ENCODE peak calls at places on chromosomes 4 and X, in ten cellular contexts. Z is heart right ventricle; X is NB4; C is Calu3; K is PC-3; N is sigmoid colon; V is MM.1S; M is AG09309; Y is mammary epithelial cell; R is CD4-positive, alpha-beta T cell. D is an unnamed sample.

GRCh38 chrX:134849390-134849789 is 141.4 kb upstream of the SMIM10 start:
- DNase-seq in Z (no peak), X (no peak), C (no peak), K (peak), N (no peak), V (no peak), M (peak), Y (peak), R (no peak), D (no peak)

GRCh38 chrX:45806410-45807121 is 605.9 kb upstream of the DIPK2B start:
- DNase-seq in Z (no peak), X (peak), C (no peak), K (no peak), N (no peak), V (no peak), M (peak), Y (peak), R (no peak), D (no peak)

GRCh38 chr4:31156221-31156620 is 436.1 kb downstream of the PCDH7 start:
- DNase-seq in Z (no peak), X (no peak), C (no peak), K (no peak), N (no peak), V (no peak), M (no peak), Y (no peak), R (no peak), D (no peak)

GRCh38 chr4:173490817-173491518 is 39.1 kb downstream of the HAND2 start:
- DNase-seq in Z (no peak), X (peak), C (peak), K (peak), N (no peak), V (no peak), M (no peak), Y (peak), R (no peak), D (no peak)

GRCh38 chr4:147453561-147454141 is 27.2 kb upstream of the EDNRA start:
- DNase-seq in Z (no peak), X (no peak), C (peak), K (peak), N (no peak), V (no peak), M (no peak), Y (peak), R (no peak), D (no peak)

GRCh38 chrX:2576793-2577192 is 76.0 kb upstream of the DHRSX start:
- DNase-seq in Z (no peak), X (no peak), C (no peak), K (peak), N (no peak), V (no peak), M (no peak), Y (peak), R (no peak), D (no peak)

GRCh38 chr4:89528525-89529133 is 221.0 kb upstream of the GPRIN3 start:
- DNase-seq in Z (no peak), X (no peak), C (no peak), K (no peak), N (no peak), V (no peak), M (no peak), Y (no peak), R (no peak), D (no peak)

GRCh38 chr4:155900402-155900801 is 3.1 kb upstream of the TDO2 start:
- DNase-seq in Z (no peak), X (no peak), C (no peak), K (peak), N (no peak), V (peak), M (peak), Y (peak), R (no peak), D (no peak)

GRCh38 chr4:80307183-80307735 is 28.3 kb upstream of the CFAP299 start:
- DNase-seq in Z (no peak), X (no peak), C (no peak), K (no peak), N (no peak), V (no peak), M (peak), Y (peak), R (no peak), D (no peak)

GRCh38 chrX:79081895-79082512 is 62.5 kb upstream of the GPR174 start:
- DNase-seq in Z (no peak), X (peak), C (peak), K (peak), N (no peak), V (peak), M (peak), Y (peak), R (no peak), D (no peak)

GRCh38 chrX:24672701-24673190 is 21.0 kb upstream of the POLA1 start:
- DNase-seq in Z (no peak), X (no peak), C (peak), K (no peak), N (no peak), V (no peak), M (no peak), Y (no peak), R (no peak), D (no peak)

GRCh38 chr4:152045781-152046571 is 285.2 kb upstream of the GATB start:
- DNase-seq in Z (peak), X (no peak), C (peak), K (no peak), N (no peak), V (no peak), M (no peak), Y (no peak), R (no peak), D (peak)

GRCh38 chrX:120419465-120419864 is 49.6 kb downstream of the LAMP2 start:
- DNase-seq in Z (no peak), X (no peak), C (no peak), K (no peak), N (no peak), V (peak), M (no peak), Y (no peak), R (no peak), D (no peak)

GRCh38 chrX:118730500-118731247 is 3.3 kb downstream of the IL13RA1 start:
- DNase-seq in Z (no peak), X (no peak), C (no peak), K (peak), N (no peak), V (no peak), M (peak), Y (peak), R (no peak), D (no peak)

GRCh38 chrX:3161686-3162085 is 120.4 kb downstream of the ARSF start:
- DNase-seq in Z (no peak), X (no peak), C (no peak), K (no peak), N (no peak), V (no peak), M (no peak), Y (no peak), R (no peak), D (no peak)

GRCh38 chr4:30840571-30840970 is 120.4 kb downstream of the PCDH7 start:
- DNase-seq in Z (no peak), X (no peak), C (no peak), K (no peak), N (no peak), V (no peak), M (no peak), Y (no peak), R (no peak), D (no peak)

GRCh38 chr4:137514401-137515116 is 17.7 kb downstream of the PCDH18 start:
- DNase-seq in Z (no peak), X (no peak), C (no peak), K (no peak), N (no peak), V (no peak), M (peak), Y (no peak), R (no peak), D (no peak)

GRCh38 chr4:6562931-6563901 is 11.8 kb upstream of the MAN2B2 start:
- DNase-seq in Z (no peak), X (peak), C (peak), K (peak), N (no peak), V (no peak), M (no peak), Y (peak), R (no peak), D (peak)

GRCh38 chrX:140710710-140711109 is 1.2 kb downstream of the LINC00632 start:
- DNase-seq in Z (no peak), X (no peak), C (no peak), K (no peak), N (no peak), V (no peak), M (no peak), Y (no peak), R (no peak), D (no peak)

GRCh38 chr4:180828455-180829018 is 1414.7 kb upstream of the TENM3 start:
- DNase-seq in Z (no peak), X (peak), C (peak), K (peak), N (no peak), V (peak), M (peak), Y (peak), R (no peak), D (no peak)

GRCh38 chr4:33930497-33930896 is 2313.8 kb downstream of the ARAP2 start:
- DNase-seq in Z (no peak), X (no peak), C (no peak), K (peak), N (no peak), V (no peak), M (no peak), Y (no peak), R (no peak), D (no peak)

GRCh38 chr4:184268574-184269160 is 51.0 kb upstream of the ENPP6 start:
- DNase-seq in Z (no peak), X (peak), C (no peak), K (no peak), N (no peak), V (peak), M (no peak), Y (no peak), R (no peak), D (no peak)

GRCh38 chrX:3326721-3327120 is 19.7 kb downstream of the MXRA5 start:
- DNase-seq in Z (no peak), X (peak), C (no peak), K (no peak), N (no peak), V (no peak), M (peak), Y (no peak), R (no peak), D (no peak)

GRCh38 chr4:120236873-120237272 is 170.2 kb upstream of the MAD2L1 start:
- DNase-seq in Z (no peak), X (no peak), C (no peak), K (no peak), N (no peak), V (no peak), M (no peak), Y (no peak), R (no peak), D (no peak)

GRCh38 chr4:7417639-7418038 is 17.1 kb downstream of the PSAPL1 start:
- DNase-seq in Z (no peak), X (no peak), C (no peak), K (no peak), N (peak), V (no peak), M (no peak), Y (no peak), R (no peak), D (peak)

GRCh38 chr4:158496030-158496741 is 25.5 kb upstream of the RXFP1 start:
- DNase-seq in Z (peak), X (peak), C (peak), K (peak), N (no peak), V (peak), M (no peak), Y (no peak), R (no peak), D (no peak)

GRCh38 chrX:115362334-115363095 is 73.0 kb downstream of the LUZP4 start:
- DNase-seq in Z (no peak), X (peak), C (no peak), K (no peak), N (no peak), V (peak), M (no peak), Y (peak), R (no peak), D (no peak)
- TF ChIP-seq CTCF in Z (no peak), X (no peak), C (no peak), K (no peak), N (no peak), V (no peak), M (peak), Y (no peak), R (no peak), D (no peak)

GRCh38 chr4:82890913-82891727 is at the start of gene SEC31A:
- DNase-seq in Z (peak), X (peak), C (peak), K (peak), N (peak), V (peak), M (peak), Y (peak), R (peak), D (peak)
- TF ChIP-seq CTCF in Z (peak), X (no peak), C (no peak), K (no peak), N (peak), V (no peak), M (no peak), Y (peak), R (no peak), D (no peak)

DNA sequence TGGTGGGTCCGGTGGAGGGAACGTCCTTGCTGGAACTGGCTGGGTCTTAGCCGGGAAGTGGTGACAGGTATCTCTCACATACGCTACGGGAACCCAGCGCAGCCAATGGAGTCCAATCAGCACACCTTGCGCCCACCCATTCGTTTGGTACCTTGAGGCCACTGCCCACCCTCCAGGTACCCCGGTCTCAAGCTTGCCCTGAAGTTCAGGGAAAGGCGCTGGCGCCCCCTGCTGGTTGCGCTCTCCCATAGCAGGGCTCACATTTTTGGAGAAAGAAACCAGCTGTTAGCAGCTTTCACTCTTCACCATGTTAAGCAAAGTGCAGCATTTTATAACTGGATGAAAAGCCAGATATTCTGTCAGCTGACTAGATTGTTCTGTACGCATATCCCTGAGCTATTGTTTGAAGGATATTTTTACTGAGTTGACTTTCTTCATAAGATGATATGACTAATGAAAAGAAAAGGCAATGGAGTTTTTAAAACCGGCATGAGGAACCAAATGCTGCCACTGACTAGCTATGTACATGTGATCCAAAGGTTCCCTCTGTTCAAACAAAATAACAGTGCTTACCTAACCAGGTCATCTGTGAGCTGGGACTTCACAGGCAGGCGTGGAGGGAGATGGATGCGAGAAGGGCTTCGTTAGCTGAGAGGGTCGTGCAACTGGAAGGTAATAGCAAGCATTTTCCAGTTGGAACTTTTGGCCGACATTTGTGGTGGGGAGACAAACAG is 43.7 kb downstream of the OTOP1 start:
- DNase-seq in Z (no peak), X (peak), C (peak), K (peak), N (no peak), V (peak), M (no peak), Y (no peak), R (no peak), D (no peak)
- TF ChIP-seq CTCF in Z (peak), X (peak), C (peak), K (peak), N (no peak), V (peak), M (peak), Y (peak), R (no peak), D (peak)

GRCh38 chr4:13430834-13431568 is 53.1 kb downstream of the RAB28 start:
- DNase-seq in Z (no peak), X (peak), C (no peak), K (peak), N (no peak), V (no peak), M (no peak), Y (no peak), R (no peak), D (no peak)
- TF ChIP-seq CTCF in Z (no peak), X (peak), C (peak), K (peak), N (no peak), V (peak), M (peak), Y (peak), R (no peak), D (peak)